ENCODE peak calls at places on chromosomes 3 and 15, in ten cellular contexts. C is fibroblast of mammary gland, K is GM23338, W is tibial artery, B is NB4, P is neural crest cell, X is glutamatergic neuron, S is uterus, J is Peyer's patch, U is endodermal cell. Q is an unnamed sample.

GRCh38 chr3:178454714-178455113 is 81.5 kb upstream of the KCNMB2 start:
- DNase-seq in C (peak), S (peak), J (no peak), P (no peak), U (no peak), X (no peak), B (no peak), W (peak), K (no peak), Q (no peak)

GRCh38 chr3:196288141-196288460 is 575 bp upstream of the PCYT1A start:
- DNase-seq in K (no peak), P (no peak), J (no peak), C (peak), W (no peak), X (no peak), S (no peak), B (no peak), U (no peak), Q (no peak)

GRCh38 chr3:126451511-126451910 is 24.2 kb downstream of the ZXDC start:
- DNase-seq in P (no peak), W (no peak), U (peak), C (no peak), B (no peak), K (no peak), J (peak), S (no peak), X (no peak), Q (no peak)

GRCh38 chr3:22322861-22323260 is 571.9 kb upstream of the ZNF385D start:
- DNase-seq in U (no peak), B (no peak), W (no peak), C (no peak), K (peak), X (no peak), J (no peak), S (no peak), P (no peak), Q (no peak)

GRCh38 chr15:99929266-99929665 is 196.0 kb upstream of the LYSMD4 start:
- DNase-seq in U (peak), P (no peak), X (no peak), W (no peak), B (no peak), C (no peak), K (peak), J (no peak), S (no peak), Q (no peak)

GRCh38 chr3:55698826-55699225 is 211.7 kb upstream of the WNT5A start:
- DNase-seq in X (no peak), C (no peak), B (no peak), K (peak), P (no peak), S (no peak), J (no peak), W (no peak), U (no peak), Q (no peak)

GRCh38 chr3:16993227-16993626 is 108.5 kb downstream of the PLCL2 start:
- DNase-seq in B (peak), W (no peak), C (peak), J (no peak), U (no peak), S (no peak), P (no peak), K (no peak), X (no peak), Q (no peak)

GRCh38 chr3:183287301-183287971 is 34.4 kb downstream of the B3GNT5 start:
- DNase-seq in P (no peak), J (peak), B (peak), U (no peak), X (no peak), W (peak), C (peak), K (no peak), S (peak), Q (no peak)

GRCh38 chr15:50096158-50096821 is 22.7 kb downstream of the ATP8B4 start:
- DNase-seq in P (no peak), X (no peak), C (no peak), S (no peak), B (peak), K (no peak), J (no peak), U (no peak), W (no peak), Q (no peak)

GRCh38 chr3:122794483-122794778 is 438 bp upstream of the SLC49A4 start:
- DNase-seq in S (no peak), W (no peak), P (no peak), C (peak), B (no peak), J (no peak), X (no peak), U (no peak), K (no peak), Q (no peak)

GRCh38 chr3:146390006-146390772 is 79.2 kb downstream of the PLSCR2 start:
- DNase-seq in P (no peak), X (no peak), C (no peak), J (no peak), W (no peak), U (no peak), S (no peak), B (no peak), K (no peak), Q (no peak)

GRCh38 chr3:45964139-45964538 is 20.9 kb downstream of the CXCR6 start:
- DNase-seq in U (no peak), J (peak), X (no peak), W (no peak), C (no peak), P (no peak), B (no peak), K (no peak), S (no peak), Q (no peak)

GRCh38 chr3:194604837-194605236 is 28.4 kb downstream of the TMEM44 start:
- DNase-seq in P (no peak), S (no peak), K (no peak), C (no peak), J (no peak), X (no peak), B (no peak), U (no peak), W (no peak), Q (no peak)

GRCh38 chr3:98961161-98962155 is 60.0 kb upstream of the DCBLD2 start:
- DNase-seq in B (no peak), S (no peak), K (no peak), W (no peak), U (no peak), P (no peak), J (no peak), C (peak), X (no peak), Q (no peak)

GRCh38 chr15:88126695-88127476 is 129.7 kb downstream of the NTRK3 start:
- DNase-seq in J (no peak), K (no peak), X (peak), B (peak), S (no peak), P (no peak), U (no peak), W (no peak), C (no peak), Q (no peak)

GRCh38 chr3:167829057-167829456 is 93.5 kb downstream of the SERPINI1 start:
- DNase-seq in S (no peak), C (no peak), P (no peak), U (no peak), X (no peak), K (no peak), B (no peak), J (no peak), W (no peak), Q (no peak)

GRCh38 chr3:178059124-178059523 is 477.1 kb upstream of the KCNMB2 start:
- DNase-seq in S (no peak), C (peak), W (no peak), P (no peak), K (no peak), U (no peak), B (no peak), X (no peak), J (no peak), Q (no peak)

GRCh38 chr3:100030346-100030745 is 84.0 kb downstream of the FILIP1L start:
- DNase-seq in J (no peak), X (no peak), K (no peak), B (no peak), W (no peak), C (peak), P (no peak), U (no peak), S (no peak), Q (no peak)

GRCh38 chr3:184549793-184550585 is 11.6 kb upstream of the EPHB3 start:
- DNase-seq in C (no peak), S (no peak), U (no peak), P (no peak), K (no peak), B (no peak), X (no peak), W (no peak), J (no peak), Q (no peak)

GRCh38 chr15:66573719-66574641 is 8.2 kb upstream of the LCTL start:
- DNase-seq in C (peak), X (no peak), K (no peak), W (no peak), U (peak), B (no peak), P (no peak), J (no peak), S (no peak), Q (no peak)

GRCh38 chr15:62941719-62942118 is 100.8 kb upstream of the TPM1 start:
- DNase-seq in J (no peak), W (no peak), P (no peak), C (peak), K (no peak), U (no peak), S (no peak), B (no peak), X (no peak), Q (no peak)

GRCh38 chr15:42994546-42994945 is 74.0 kb upstream of the TTBK2 start:
- DNase-seq in B (no peak), S (no peak), P (no peak), W (no peak), U (no peak), X (no peak), K (no peak), C (peak), J (no peak), Q (no peak)

GRCh38 chr3:14803101-14803980 is 15.4 kb upstream of the FGD5 start:
- DNase-seq in X (no peak), K (peak), U (peak), W (no peak), B (no peak), P (no peak), S (no peak), C (no peak), J (peak), Q (no peak)

GRCh38 chr3:50008931-50009330 is 69.0 kb downstream of the RBM6 start:
- DNase-seq in S (no peak), X (no peak), P (no peak), C (peak), J (no peak), W (no peak), U (no peak), K (no peak), B (peak), Q (no peak)

GRCh38 chr15:40047413-40048154 is 8.6 kb upstream of the SRP14 start:
- DNase-seq in P (no peak), B (peak), S (no peak), W (peak), K (no peak), C (peak), J (peak), X (no peak), U (peak), Q (no peak)

GRCh38 chr15:57550640-57551039 is 41.1 kb upstream of the MYZAP start:
- DNase-seq in J (peak), W (peak), B (no peak), K (no peak), U (no peak), C (no peak), S (no peak), X (no peak), P (no peak), Q (no peak)

GRCh38 chr3:39148116-39149058 is 5.0 kb downstream of the CSRNP1 start:
- DNase-seq in U (peak), X (no peak), S (no peak), J (peak), C (peak), P (no peak), K (no peak), B (peak), W (no peak), Q (no peak)

GRCh38 chr3:160400048-160400630 is 689 bp downstream of the SMC4 start:
- DNase-seq in P (peak), J (peak), C (peak), U (no peak), S (peak), K (peak), B (peak), X (peak), W (peak), Q (peak)

GRCh38 chr3:171173732-171174131 is 147.2 kb upstream of the SLC2A2 start:
- DNase-seq in J (peak), U (peak), B (no peak), W (peak), C (no peak), S (no peak), X (no peak), K (peak), P (no peak), Q (no peak)

GRCh38 chr3:146975476-146975875 is 370.3 kb upstream of the PLSCR5 start:
- DNase-seq in S (no peak), U (no peak), X (no peak), W (no peak), C (no peak), J (no peak), P (no peak), K (no peak), B (no peak), Q (no peak)

GRCh38 chr3:121758727-121759450 is 9.3 kb upstream of the GOLGB1 start:
- DNase-seq in J (no peak), P (no peak), W (no peak), U (no peak), C (no peak), S (no peak), K (no peak), X (no peak), B (no peak), Q (no peak)

DNA sequence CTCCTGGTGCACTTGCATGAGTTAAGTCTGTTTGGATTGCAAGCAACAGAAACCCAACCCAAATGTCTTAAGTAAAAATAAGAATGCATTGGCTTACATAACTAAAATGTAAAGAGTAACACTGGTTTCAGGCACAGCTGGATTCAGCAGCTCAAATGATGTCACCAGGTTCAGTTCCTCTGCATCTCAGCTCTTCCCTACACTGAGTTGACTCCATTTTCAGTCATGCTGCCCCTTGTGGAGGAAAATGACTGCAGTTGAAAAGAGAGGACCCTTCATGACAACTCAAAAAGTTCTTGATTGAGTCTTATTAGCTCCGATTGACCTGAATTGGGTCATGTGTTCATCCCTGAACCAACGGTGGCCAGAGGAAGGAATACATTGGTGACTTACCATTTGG is 138.5 kb upstream of the ABI3BP start:
- DNase-seq in P (no peak), W (no peak), S (no peak), U (no peak), X (no peak), B (peak), C (no peak), J (no peak), K (peak), Q (no peak)
- TF ChIP-seq CTCF in P (no peak), W (no peak), S (no peak), U (peak), X (peak), B (peak), C (no peak), J (no peak), K (peak), Q (peak)

GRCh38 chr15:25346371-25346770 is 92.5 kb downstream of the UBE3A start:
- DNase-seq in P (no peak), J (no peak), X (no peak), U (no peak), K (no peak), W (no peak), C (peak), S (no peak), B (no peak), Q (no peak)

GRCh38 chr15:25347707-25348106 is 91.1 kb downstream of the UBE3A start:
- DNase-seq in B (no peak), S (no peak), J (no peak), K (no peak), C (no peak), X (no peak), U (no peak), P (no peak), W (no peak), Q (no peak)

GRCh38 chr15:25342629-25343028 is 96.2 kb downstream of the UBE3A start:
- DNase-seq in C (no peak), S (no peak), W (no peak), K (peak), U (no peak), X (peak), J (no peak), P (no peak), B (peak), Q (no peak)

DNA sequence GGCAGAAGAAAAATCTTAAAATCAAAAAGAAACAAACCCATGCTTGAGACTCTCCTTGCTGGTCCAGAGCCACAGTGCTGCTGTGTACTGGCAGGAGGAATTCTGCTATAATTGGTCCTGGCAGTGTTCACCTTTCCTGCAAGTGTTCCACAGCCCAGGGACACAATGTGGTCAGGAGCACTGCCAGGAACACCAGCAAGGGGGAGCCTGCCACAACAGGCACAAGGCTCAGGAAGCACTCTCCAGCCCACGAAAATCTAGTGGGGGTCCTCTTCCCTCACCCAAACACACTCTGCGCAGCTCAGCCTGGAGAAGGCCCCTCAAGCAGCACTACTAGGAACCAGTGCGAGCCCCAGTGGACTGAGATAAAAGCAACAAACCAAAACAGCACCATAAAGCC is 92.9 kb downstream of the UBE3A start:
- DNase-seq in X (peak), W (peak), P (no peak), K (peak), C (peak), J (no peak), S (no peak), U (peak), B (no peak), Q (peak)
- TF ChIP-seq CTCF in X (no peak), W (peak), P (no peak), K (peak), C (peak), J (no peak), S (no peak), U (peak), B (no peak), Q (no peak)

GRCh38 chr3:113746069-113746954 is at the start of gene NAA50:
- DNase-seq in U (peak), X (peak), W (peak), C (peak), P (peak), K (peak), B (peak), S (peak), J (peak), Q (peak)
- TF ChIP-seq CTCF in U (no peak), X (no peak), W (no peak), C (no peak), P (no peak), K (no peak), B (no peak), S (peak), J (no peak), Q (no peak)

GRCh38 chr15:73633111-73633990 is at the start of gene NPTN:
- DNase-seq in W (peak), B (peak), C (peak), J (peak), K (peak), X (peak), S (peak), P (peak), U (peak), Q (peak)
- TF ChIP-seq CTCF in W (no peak), B (no peak), C (no peak), J (no peak), K (peak), X (no peak), S (peak), P (no peak), U (no peak), Q (no peak)